ENCODE peak calls at places on chromosomes 12 and 14, in six cellular contexts. One of them, this sample, is unnamed.

GRCh38 chr12:62943779-62944395 is 8.9 kb upstream of the PPM1H start:
- DNase-seq in AG09319: no peak
- DNase-seq in GM06990: no peak
- DNase-seq in RWPE1: no peak
- DNase-seq in GM20000: no peak
- DNase-seq in progenitor cell of endocrine pancreas: no peak
- DNase-seq in this sample: no peak

GRCh38 chr12:13099910-13100609 is 3.4 kb downstream of the GSG1 start:
- DNase-seq in AG09319: no peak
- DNase-seq in GM06990: no peak
- DNase-seq in RWPE1: peak
- DNase-seq in GM20000: no peak
- DNase-seq in progenitor cell of endocrine pancreas: no peak
- DNase-seq in this sample: no peak

GRCh38 chr14:105944632-105945610 is 418.5 kb downstream of the TMEM121 start:
- DNase-seq in AG09319: no peak
- DNase-seq in GM06990: peak
- DNase-seq in RWPE1: peak
- DNase-seq in GM20000: peak
- DNase-seq in progenitor cell of endocrine pancreas: no peak
- DNase-seq in this sample: no peak

GRCh38 chr12:127083028-127083949 is 1183.7 kb upstream of the TMEM132C start:
- DNase-seq in AG09319: peak
- DNase-seq in GM06990: peak
- DNase-seq in RWPE1: peak
- DNase-seq in GM20000: peak
- DNase-seq in progenitor cell of endocrine pancreas: no peak
- DNase-seq in this sample: no peak

GRCh38 chr14:69321601-69322330 is 61.8 kb downstream of the GALNT16 start:
- DNase-seq in AG09319: no peak
- DNase-seq in GM06990: no peak
- DNase-seq in RWPE1: no peak
- DNase-seq in GM20000: no peak
- DNase-seq in progenitor cell of endocrine pancreas: no peak
- DNase-seq in this sample: no peak

GRCh38 chr12:51752490-51752889 is 96.0 kb downstream of the FIGNL2 start:
- DNase-seq in AG09319: peak
- DNase-seq in GM06990: no peak
- DNase-seq in RWPE1: peak
- DNase-seq in GM20000: no peak
- DNase-seq in progenitor cell of endocrine pancreas: no peak
- DNase-seq in this sample: no peak

GRCh38 chr14:101578489-101578888 is 17.2 kb downstream of the DIO3 start:
- DNase-seq in AG09319: no peak
- DNase-seq in GM06990: no peak
- DNase-seq in RWPE1: no peak
- DNase-seq in GM20000: no peak
- DNase-seq in progenitor cell of endocrine pancreas: no peak
- DNase-seq in this sample: no peak

GRCh38 chr14:103204852-103205540 is 81.7 kb downstream of the TNFAIP2 start:
- DNase-seq in AG09319: no peak
- DNase-seq in GM06990: no peak
- DNase-seq in RWPE1: no peak
- DNase-seq in GM20000: no peak
- DNase-seq in progenitor cell of endocrine pancreas: no peak
- DNase-seq in this sample: no peak

GRCh38 chr12:87820524-87821194 is 208.5 kb downstream of the C12orf50 start:
- DNase-seq in AG09319: no peak
- DNase-seq in GM06990: no peak
- DNase-seq in RWPE1: peak
- DNase-seq in GM20000: no peak
- DNase-seq in progenitor cell of endocrine pancreas: no peak
- DNase-seq in this sample: no peak

GRCh38 chr12:56160160-56160763 is 2.1 kb downstream of the MYL6 start:
- DNase-seq in AG09319: no peak
- DNase-seq in GM06990: peak
- DNase-seq in RWPE1: peak
- DNase-seq in GM20000: peak
- DNase-seq in progenitor cell of endocrine pancreas: no peak
- DNase-seq in this sample: no peak

GRCh38 chr12:6694701-6695100 is 5.5 kb upstream of the ZNF384 start:
- DNase-seq in AG09319: no peak
- DNase-seq in GM06990: no peak
- DNase-seq in RWPE1: no peak
- DNase-seq in GM20000: no peak
- DNase-seq in progenitor cell of endocrine pancreas: no peak
- DNase-seq in this sample: no peak
- TF ChIP-seq CTCF in AG09319: no peak
- TF ChIP-seq CTCF in GM06990: no peak
- TF ChIP-seq CTCF in RWPE1: no peak
- TF ChIP-seq CTCF in GM20000: no peak
- TF ChIP-seq CTCF in progenitor cell of endocrine pancreas: no peak
- TF ChIP-seq CTCF in this sample: no peak

DNA sequence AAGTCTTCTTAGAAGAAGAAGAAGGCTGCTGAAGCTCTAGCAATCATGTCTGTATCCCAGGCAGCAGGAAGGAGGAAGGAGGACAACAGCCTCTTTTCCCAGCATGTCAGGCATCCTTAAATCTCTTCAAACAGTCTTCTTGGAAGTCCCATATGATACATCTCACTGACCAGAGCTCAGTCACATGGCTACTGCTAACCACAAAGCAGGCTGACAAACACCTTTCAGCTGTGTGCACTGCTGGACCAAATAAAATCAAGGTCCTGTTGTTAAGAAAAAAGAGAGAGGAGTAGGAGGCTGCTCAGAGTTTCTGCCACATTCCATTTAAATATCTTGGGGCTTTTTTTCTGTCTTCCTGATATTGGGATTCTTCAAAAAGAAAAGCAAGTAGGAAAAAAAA is 203.4 kb upstream of the PELI2 start:
- DNase-seq in AG09319: no peak
- DNase-seq in GM06990: no peak
- DNase-seq in RWPE1: no peak
- DNase-seq in GM20000: no peak
- DNase-seq in progenitor cell of endocrine pancreas: no peak
- DNase-seq in this sample: no peak
- TF ChIP-seq CTCF in AG09319: no peak
- TF ChIP-seq CTCF in GM06990: no peak
- TF ChIP-seq CTCF in RWPE1: no peak
- TF ChIP-seq CTCF in GM20000: no peak
- TF ChIP-seq CTCF in progenitor cell of endocrine pancreas: no peak
- TF ChIP-seq CTCF in this sample: no peak

DNA sequence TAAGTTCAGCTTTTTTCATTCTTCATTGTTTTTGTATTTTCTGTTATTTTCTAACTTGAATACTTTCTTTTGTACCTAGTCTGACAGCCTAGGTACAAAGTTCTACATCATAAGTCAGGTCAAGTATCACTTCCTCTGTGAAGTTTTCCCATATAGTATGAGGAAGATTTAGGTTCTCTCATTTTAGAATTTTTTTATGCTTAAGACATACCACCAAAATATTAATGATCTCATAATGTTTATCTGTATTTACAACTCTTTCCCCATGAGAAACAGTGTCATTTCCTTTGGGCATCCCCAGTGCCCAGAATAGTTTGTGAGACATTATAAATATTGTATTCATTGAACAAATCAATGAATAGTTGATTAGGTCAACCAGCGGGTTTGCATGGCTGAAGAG is 3.1 kb upstream of the ATF7IP start:
- DNase-seq in AG09319: no peak
- DNase-seq in GM06990: peak
- DNase-seq in RWPE1: no peak
- DNase-seq in GM20000: peak
- DNase-seq in progenitor cell of endocrine pancreas: no peak
- DNase-seq in this sample: no peak
- TF ChIP-seq CTCF in AG09319: no peak
- TF ChIP-seq CTCF in GM06990: no peak
- TF ChIP-seq CTCF in RWPE1: no peak
- TF ChIP-seq CTCF in GM20000: no peak
- TF ChIP-seq CTCF in progenitor cell of endocrine pancreas: no peak
- TF ChIP-seq CTCF in this sample: no peak

GRCh38 chr12:113427882-113428281 is 5.7 kb downstream of the SDSL start:
- DNase-seq in AG09319: no peak
- DNase-seq in GM06990: no peak
- DNase-seq in RWPE1: no peak
- DNase-seq in GM20000: no peak
- DNase-seq in progenitor cell of endocrine pancreas: no peak
- DNase-seq in this sample: no peak
- TF ChIP-seq CTCF in AG09319: no peak
- TF ChIP-seq CTCF in GM06990: no peak
- TF ChIP-seq CTCF in RWPE1: no peak
- TF ChIP-seq CTCF in GM20000: no peak
- TF ChIP-seq CTCF in progenitor cell of endocrine pancreas: no peak
- TF ChIP-seq CTCF in this sample: no peak

DNA sequence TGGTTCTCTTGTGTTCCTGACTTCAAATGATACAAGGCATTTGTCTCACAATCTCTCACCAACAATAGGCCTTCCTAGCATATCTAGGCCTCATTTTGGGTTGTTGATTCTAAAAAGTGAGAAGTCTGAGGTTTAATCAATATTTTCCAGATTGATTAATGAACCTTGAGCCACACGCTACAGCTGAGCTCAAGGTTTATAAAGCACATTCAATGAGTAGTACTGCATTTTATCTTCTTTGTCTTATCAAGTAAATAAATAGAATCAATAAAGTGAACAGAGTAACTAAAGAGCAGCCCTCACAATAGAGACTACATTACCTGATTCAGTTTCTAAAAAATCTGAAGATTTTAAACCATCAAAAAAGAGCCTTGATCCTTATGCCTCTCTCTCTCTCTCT is 407.5 kb upstream of the CLEC14A start:
- DNase-seq in AG09319: no peak
- DNase-seq in GM06990: no peak
- DNase-seq in RWPE1: no peak
- DNase-seq in GM20000: no peak
- DNase-seq in progenitor cell of endocrine pancreas: no peak
- DNase-seq in this sample: no peak
- TF ChIP-seq CTCF in AG09319: no peak
- TF ChIP-seq CTCF in GM06990: no peak
- TF ChIP-seq CTCF in RWPE1: no peak
- TF ChIP-seq CTCF in GM20000: no peak
- TF ChIP-seq CTCF in progenitor cell of endocrine pancreas: no peak
- TF ChIP-seq CTCF in this sample: no peak

GRCh38 chr12:48067250-48067938 is 38.5 kb downstream of the SENP1 start:
- DNase-seq in AG09319: no peak
- DNase-seq in GM06990: no peak
- DNase-seq in RWPE1: no peak
- DNase-seq in GM20000: peak
- DNase-seq in progenitor cell of endocrine pancreas: no peak
- DNase-seq in this sample: no peak

GRCh38 chr12:48058771-48059170 is 47.1 kb downstream of the SENP1 start:
- DNase-seq in AG09319: no peak
- DNase-seq in GM06990: no peak
- DNase-seq in RWPE1: no peak
- DNase-seq in GM20000: no peak
- DNase-seq in progenitor cell of endocrine pancreas: no peak
- DNase-seq in this sample: no peak

GRCh38 chr12:48060474-48060873 is 45.4 kb downstream of the SENP1 start:
- DNase-seq in AG09319: no peak
- DNase-seq in GM06990: no peak
- DNase-seq in RWPE1: no peak
- DNase-seq in GM20000: no peak
- DNase-seq in progenitor cell of endocrine pancreas: no peak
- DNase-seq in this sample: no peak

GRCh38 chr12:48063530-48063929 is 42.3 kb downstream of the SENP1 start:
- DNase-seq in AG09319: no peak
- DNase-seq in GM06990: no peak
- DNase-seq in RWPE1: no peak
- DNase-seq in GM20000: no peak
- DNase-seq in progenitor cell of endocrine pancreas: no peak
- DNase-seq in this sample: no peak

GRCh38 chr12:48061943-48062719 is 43.7 kb downstream of the SENP1 start:
- DNase-seq in AG09319: no peak
- DNase-seq in GM06990: no peak
- DNase-seq in RWPE1: no peak
- DNase-seq in GM20000: no peak
- DNase-seq in progenitor cell of endocrine pancreas: no peak
- DNase-seq in this sample: no peak
- TF ChIP-seq CTCF in AG09319: no peak
- TF ChIP-seq CTCF in GM06990: no peak
- TF ChIP-seq CTCF in RWPE1: no peak
- TF ChIP-seq CTCF in GM20000: no peak
- TF ChIP-seq CTCF in progenitor cell of endocrine pancreas: peak
- TF ChIP-seq CTCF in this sample: peak

GRCh38 chr14:72549848-72550247 is 344.1 kb downstream of the DPF3 start:
- DNase-seq in AG09319: no peak
- DNase-seq in GM06990: no peak
- DNase-seq in RWPE1: no peak
- DNase-seq in GM20000: no peak
- DNase-seq in progenitor cell of endocrine pancreas: no peak
- DNase-seq in this sample: no peak
- TF ChIP-seq CTCF in AG09319: no peak
- TF ChIP-seq CTCF in GM06990: no peak
- TF ChIP-seq CTCF in RWPE1: no peak
- TF ChIP-seq CTCF in GM20000: no peak
- TF ChIP-seq CTCF in progenitor cell of endocrine pancreas: no peak
- TF ChIP-seq CTCF in this sample: no peak

GRCh38 chr14:49464885-49465284 is 121.3 kb downstream of the RPS29 start:
- DNase-seq in AG09319: no peak
- DNase-seq in GM06990: no peak
- DNase-seq in RWPE1: no peak
- DNase-seq in GM20000: no peak
- DNase-seq in progenitor cell of endocrine pancreas: no peak
- DNase-seq in this sample: no peak
- TF ChIP-seq CTCF in AG09319: no peak
- TF ChIP-seq CTCF in GM06990: peak
- TF ChIP-seq CTCF in RWPE1: no peak
- TF ChIP-seq CTCF in GM20000: no peak
- TF ChIP-seq CTCF in progenitor cell of endocrine pancreas: peak
- TF ChIP-seq CTCF in this sample: peak

GRCh38 chr12:45268672-45269406 is 52.9 kb downstream of the ANO6 start:
- DNase-seq in AG09319: no peak
- DNase-seq in GM06990: peak
- DNase-seq in RWPE1: peak
- DNase-seq in GM20000: peak
- DNase-seq in progenitor cell of endocrine pancreas: no peak
- DNase-seq in this sample: no peak
- TF ChIP-seq CTCF in AG09319: peak
- TF ChIP-seq CTCF in GM06990: peak
- TF ChIP-seq CTCF in RWPE1: peak
- TF ChIP-seq CTCF in GM20000: peak
- TF ChIP-seq CTCF in progenitor cell of endocrine pancreas: peak
- TF ChIP-seq CTCF in this sample: peak

This sample was measured in neural crest cell.